ENCODE peak calls at places on chromosome 19, in four cellular contexts. I, K, W and T are unnamed samples.

GRCh38 chr19:4911786-4912672 is 2.7 kb downstream of the UHRF1 start:
- DNase-seq in I (peak; percentile 75), K (peak; percentile 77), W (peak; percentile 99), T (peak; percentile 73)

GRCh38 chr19:48842744-48843162 is 6.5 kb upstream of the HSD17B14 start:
- DNase-seq in W (peak; percentile 64), I (peak; percentile 76), K (peak; percentile 93), T (peak; percentile 82)

GRCh38 chr19:7434391-7434790 is 54.4 kb downstream of the PEX11G start:
- DNase-seq in I (no peak), W (no peak), K (no peak), T (no peak)

GRCh38 chr19:42040031-42040430 is 30.0 kb downstream of the GRIK5 start:
- DNase-seq in W (no peak), K (no peak), I (no peak), T (no peak)

GRCh38 chr19:32421589-32422361 is 16.2 kb downstream of the DPY19L3 start:
- DNase-seq in I (peak; percentile 18), K (no peak), W (no peak), T (no peak)

GRCh38 chr19:3374369-3375112 is 8.2 kb downstream of the NFIC start:
- DNase-seq in W (no peak), I (no peak), K (no peak), T (no peak)

GRCh38 chr19:5246554-5247155 is 94.0 kb downstream of the PTPRS start:
- DNase-seq in I (no peak), K (no peak), W (no peak), T (no peak)

GRCh38 chr19:56301886-56302620 is 12.6 kb downstream of the ZSCAN5A start:
- DNase-seq in W (no peak), I (no peak), K (no peak), T (no peak)

GRCh38 chr19:5170329-5170745 is 170.3 kb downstream of the PTPRS start:
- DNase-seq in K (peak; percentile 60), W (no peak), I (peak; percentile 20), T (no peak)

GRCh38 chr19:12956446-12957388 is at the start of gene GADD45GIP1:
- DNase-seq in I (peak; percentile 86), K (peak; percentile 87), W (peak; percentile 91), T (peak; percentile 89)

GRCh38 chr19:12639901-12640613 is 26.5 kb downstream of the MAN2B1 start:
- DNase-seq in K (peak; percentile 92), I (peak; percentile 83), W (peak; percentile 64), T (peak; percentile 85)

GRCh38 chr19:3670796-3671679 is 29.2 kb downstream of the PIP5K1C start:
- DNase-seq in K (no peak), W (no peak), I (no peak), T (no peak)

GRCh38 chr19:33771308-33772101 is 25.2 kb upstream of the KCTD15 start:
- DNase-seq in I (peak; percentile 73), K (peak; percentile 82), W (peak; percentile 79), T (peak; percentile 80)

GRCh38 chr19:12636631-12637030 is 25.9 kb downstream of the ZNF791 start:
- DNase-seq in K (no peak), W (no peak), I (no peak), T (no peak)

GRCh38 chr19:10417598-10418280 is 2.6 kb upstream of the PDE4A start:
- DNase-seq in W (peak; percentile 30), K (peak; percentile 86), I (peak; percentile 58), T (peak; percentile 78)

GRCh38 chr19:7288977-7289376 is 5.2 kb downstream of the INSR start:
- DNase-seq in K (no peak), W (no peak), I (no peak), T (no peak)

GRCh38 chr19:18233224-18233825 is 7.1 kb upstream of the PDE4C start:
- DNase-seq in I (peak; percentile 37), K (peak; percentile 93), W (peak; percentile 69), T (peak; percentile 96)

GRCh38 chr19:18234194-18234593 is 8.0 kb upstream of the PDE4C start:
- DNase-seq in I (no peak), K (peak; percentile 24), W (no peak), T (no peak)

GRCh38 chr19:18230941-18231734 is 4.9 kb upstream of the PDE4C start:
- DNase-seq in W (no peak), I (no peak), K (peak; percentile 34), T (no peak)

GRCh38 chr19:18231775-18232174 is 5.5 kb upstream of the PDE4C start:
- DNase-seq in K (peak; percentile 77), I (peak; percentile 84), W (no peak), T (no peak)

DNA sequence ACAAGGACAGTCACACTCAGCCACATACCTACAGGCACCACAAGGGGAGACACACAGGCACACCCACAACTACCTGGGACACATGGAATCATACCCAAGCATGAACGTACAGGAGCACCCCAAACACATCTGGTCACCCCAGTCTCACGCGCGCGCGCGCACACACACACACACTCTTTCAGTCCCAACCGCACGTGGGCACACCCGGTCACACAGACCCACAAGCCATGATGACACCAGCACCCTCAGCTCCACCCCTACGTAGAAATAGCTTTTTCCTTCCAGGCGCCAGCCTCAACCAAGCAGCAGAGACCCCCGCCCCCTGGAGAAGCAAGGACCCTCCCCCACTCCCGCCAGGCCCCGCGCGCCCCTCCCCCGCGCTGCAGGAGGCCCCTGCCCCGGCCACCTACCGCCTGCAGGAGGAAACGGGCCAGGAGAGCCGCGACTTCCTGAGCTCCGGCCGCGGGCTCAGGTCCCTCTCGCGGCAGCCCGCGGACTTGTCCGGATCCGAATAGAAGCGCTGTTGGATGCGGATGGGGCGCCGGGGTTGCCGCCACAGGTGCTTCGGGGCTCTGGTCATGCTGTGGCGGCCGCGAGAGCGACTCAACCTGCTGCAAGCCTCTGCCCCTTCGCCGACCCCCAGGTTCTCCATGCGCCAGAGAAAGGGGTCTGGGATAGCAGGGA is 6.4 kb upstream of the PDE4C start:
- DNase-seq in I (no peak), K (peak; percentile 92), W (no peak), T (no peak)
- TF ChIP-seq EZH2phosphoT487 in I (no peak), K (no peak), W (no peak), T (no peak)

DNA sequence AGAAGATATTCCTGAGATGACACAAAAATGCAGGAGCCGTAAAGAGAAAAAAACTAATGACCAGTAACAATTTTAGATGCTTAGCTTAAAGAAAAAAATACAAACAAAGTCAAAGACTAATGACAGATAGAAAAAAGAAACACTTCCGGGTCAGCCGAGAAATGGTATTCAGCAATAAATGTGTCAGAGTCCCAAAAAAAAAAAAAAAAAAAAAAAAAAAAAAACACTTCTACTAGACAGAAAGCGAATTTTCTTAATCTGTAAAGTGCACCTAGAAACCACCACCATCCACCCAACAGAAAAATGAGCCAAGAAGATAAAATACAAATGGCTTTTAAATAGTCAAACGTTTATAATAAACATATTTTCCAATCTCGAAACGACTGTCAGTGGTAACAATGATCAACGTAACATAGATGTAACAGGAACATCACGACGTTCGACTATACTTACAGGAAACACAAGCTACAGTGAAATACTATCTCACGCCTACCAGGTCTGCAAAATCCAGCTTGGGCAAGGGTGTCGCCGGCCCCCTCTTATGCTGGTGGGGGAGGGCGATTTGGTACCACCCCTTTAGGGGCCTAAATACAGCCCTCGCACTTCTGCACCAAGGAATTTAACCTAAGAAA is 10.6 kb downstream of the ABHD17A start:
- DNase-seq in I (peak; percentile 48), K (no peak), W (no peak), T (no peak)
- H3K79me2 ChIP-seq in I (peaks cover 37% of the 10 kb centered on the region), K (peaks cover 31% of the 10 kb centered on the region), W (peaks cover 38% of the 10 kb centered on the region), T (peaks cover 47% of the 10 kb centered on the region)

DNA sequence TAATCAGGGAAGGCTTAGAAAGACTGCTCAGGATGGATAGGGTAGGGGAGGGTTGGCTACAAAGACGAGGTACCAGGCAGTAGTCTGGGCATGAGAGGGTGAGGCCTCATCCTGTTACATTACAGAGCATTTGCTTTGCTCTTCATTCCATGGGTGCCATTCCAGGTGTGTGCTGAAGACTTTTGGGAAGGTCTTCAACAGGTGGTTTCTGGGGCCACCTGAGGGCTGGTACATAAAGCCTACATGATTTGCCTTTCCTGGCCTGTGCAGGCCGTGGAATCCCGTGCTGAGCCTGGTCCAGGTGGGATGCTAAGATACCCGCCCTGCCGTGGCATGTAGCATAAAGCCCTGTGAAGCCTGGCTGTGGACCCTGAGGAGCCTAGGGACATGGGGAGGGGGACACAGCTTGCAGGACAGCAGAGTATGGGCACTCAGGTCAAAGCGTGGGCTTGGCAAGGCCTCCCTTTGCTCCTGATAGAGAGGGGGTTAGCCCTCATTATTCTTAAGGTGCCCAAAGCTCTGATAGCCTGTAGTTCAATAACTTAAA is 55.6 kb upstream of the ZNF536 start:
- DNase-seq in I (no peak), W (no peak), K (no peak), T (no peak)
- TF ChIP-seq EZH2phosphoT487 in I (no peak), W (no peak), K (no peak), T (no peak)

DNA sequence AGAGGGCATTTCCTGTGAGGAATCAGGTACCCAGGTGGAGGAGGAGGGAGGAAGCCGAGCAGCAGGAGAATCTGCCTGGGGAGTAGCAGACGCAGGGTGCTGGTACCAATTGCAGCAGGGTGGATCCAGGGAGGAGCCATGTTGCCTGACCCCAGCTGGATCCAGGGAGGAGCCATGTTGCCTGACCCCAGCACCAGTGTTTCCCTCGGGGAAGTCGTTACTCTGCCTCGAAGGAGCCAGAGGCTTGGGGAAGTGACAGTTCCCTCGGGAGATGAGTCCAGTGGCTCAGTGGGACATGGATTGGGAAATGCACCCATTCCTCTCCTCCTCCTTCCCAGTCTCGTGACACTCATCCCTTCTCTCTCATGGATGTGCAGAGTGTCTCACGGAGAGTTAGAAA is 31.5 kb downstream of the LAIR2 start:
- DNase-seq in I (no peak), K (no peak), W (no peak), T (no peak)
- H3K79me2 ChIP-seq in I (no peaks in the 10 kb centered on the region), K (no peaks in the 10 kb centered on the region), W (no peaks in the 10 kb centered on the region), T (no peaks in the 10 kb centered on the region)

DNA sequence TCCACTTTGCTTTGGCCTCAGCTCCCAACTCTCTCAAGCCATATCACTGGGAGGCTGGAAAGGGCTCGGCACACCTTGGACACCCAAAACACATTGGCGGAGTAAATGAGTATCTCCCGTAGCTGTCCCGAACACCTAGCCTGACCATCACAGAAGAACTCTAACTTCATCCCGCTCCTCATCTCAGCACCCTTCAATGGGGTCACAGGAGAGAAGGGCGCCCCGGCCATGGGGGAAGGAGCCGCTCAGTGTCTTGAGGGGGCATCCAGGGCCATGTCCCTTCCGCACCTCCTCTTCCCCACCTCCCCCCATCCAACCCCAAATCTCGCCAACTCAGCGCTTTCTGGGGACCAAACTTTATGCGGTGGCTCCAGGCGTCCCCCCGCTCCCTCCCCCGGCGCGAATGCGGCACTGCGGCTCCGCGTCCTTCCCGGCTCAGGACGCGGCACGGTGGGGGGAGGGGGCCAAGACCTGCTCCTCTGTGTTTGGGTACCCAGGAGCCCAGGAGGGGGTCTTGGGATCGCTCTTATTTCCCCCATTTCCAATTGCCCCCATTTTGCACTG is 3.0 kb downstream of the KCNC3 start:
- DNase-seq in W (no peak), I (no peak), K (peak; percentile 64), T (no peak)
- TF ChIP-seq EZH2phosphoT487 in W (no peak), I (no peak), K (no peak), T (no peak)

DNA sequence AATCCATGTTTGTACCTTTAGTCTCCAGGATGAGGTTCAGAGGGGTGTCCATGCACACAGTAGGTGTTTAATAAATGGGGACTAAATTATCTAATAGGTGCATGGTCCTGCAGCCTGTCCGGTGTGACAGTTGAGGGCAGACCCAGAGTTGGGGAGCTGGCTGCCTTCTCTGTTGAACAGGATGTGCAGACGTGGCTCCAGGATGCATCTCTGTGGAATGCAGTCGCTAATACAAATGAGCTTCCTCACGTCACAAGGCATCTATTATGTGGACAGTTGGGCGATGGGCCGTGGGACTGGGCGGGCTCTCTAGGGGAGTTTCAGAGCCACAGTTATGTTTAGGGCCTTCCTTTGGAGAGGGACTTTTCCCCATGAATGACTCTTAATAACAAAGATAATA is 71.0 kb downstream of the SIPA1L3 start:
- DNase-seq in K (no peak), W (no peak), I (peak; percentile 76), T (peak; percentile 73)
- H3K79me2 ChIP-seq in K (peaks cover 49% of the 10 kb centered on the region), W (peaks cover 85% of the 10 kb centered on the region), I (peaks cover 74% of the 10 kb centered on the region), T (peaks cover 70% of the 10 kb centered on the region)